ENCODE peak calls at places on chromosomes 3 and 15, in five cellular contexts. F is IMR-90; R is Panc1; T is breast epithelium; C is effector memory CD4-positive, alpha-beta T cell. V is an unnamed sample.
A peak's percentile ranks its signal among the peaks of the same experiment; 100 is the strongest.

GRCh38 chr3:127288921-127289645 is 1.2 kb upstream of the PRR20G start:
- DNase-seq in F (no peak), R (no peak), T (no peak), C (no peak), V (no peak)

GRCh38 chr3:114418724-114419543 is 125.1 kb downstream of the TIGIT start:
- DNase-seq in F (peak; percentile 95), R (peak; percentile 45), T (no peak), C (peak; percentile 4), V (peak; percentile 76)

GRCh38 chr15:42106278-42106677 is 11.9 kb upstream of the PLA2G4D start:
- DNase-seq in F (no peak), R (no peak), T (no peak), C (no peak), V (no peak)

GRCh38 chr15:32100286-32100685 is 70.0 kb downstream of the CHRNA7 start:
- DNase-seq in F (no peak), R (no peak), T (no peak), C (no peak), V (no peak)

GRCh38 chr15:101675796-101676582 is 23.8 kb upstream of the TM2D3 start:
- DNase-seq in F (peak; percentile 89), R (no peak), T (no peak), C (no peak), V (peak; percentile 61)

GRCh38 chr3:109548192-109548938 is 211.0 kb upstream of the DPPA4 start:
- DNase-seq in F (peak; percentile 33), R (no peak), T (no peak), C (no peak), V (peak; percentile 35)

GRCh38 chr3:69568458-69568857 is 170.8 kb upstream of the MITF start:
- DNase-seq in F (peak; percentile 28), R (no peak), T (no peak), C (no peak), V (no peak)

GRCh38 chr3:195153653-195154052 is 117.3 kb downstream of the XXYLT1 start:
- DNase-seq in F (peak; percentile 38), R (no peak), T (no peak), C (no peak), V (no peak)

GRCh38 chr3:99842826-99843589 is 25.3 kb downstream of the CMSS1 start:
- DNase-seq in F (peak; percentile 73), R (no peak), T (no peak), C (no peak), V (peak; percentile 40)

GRCh38 chr3:54822206-54822605 is 105.7 kb downstream of the LRTM1 start:
- DNase-seq in F (peak; percentile 59), R (no peak), T (no peak), C (no peak), V (peak; percentile 69)

GRCh38 chr3:46917257-46917656 is 39.7 kb downstream of the PTH1R start:
- DNase-seq in F (no peak), R (no peak), T (no peak), C (no peak), V (no peak)

GRCh38 chr3:125050486-125051172 is 5.2 kb downstream of the HEG1 start:
- DNase-seq in F (no peak), R (no peak), T (no peak), C (no peak), V (no peak)

GRCh38 chr15:71334874-71335273 is 219.6 kb downstream of the THSD4 start:
- DNase-seq in F (peak; percentile 63), R (no peak), T (no peak), C (no peak), V (no peak)

GRCh38 chr3:24704496-24704895 is 209.8 kb upstream of the THRB start:
- DNase-seq in F (no peak), R (no peak), T (no peak), C (no peak), V (peak; percentile 84)

GRCh38 chr15:65579762-65580161 is 31.2 kb downstream of the INTS14 start:
- DNase-seq in F (no peak), R (no peak), T (no peak), C (no peak), V (no peak)

GRCh38 chr3:117404756-117405155 is 695.2 kb downstream of the TUSC7 start:
- DNase-seq in F (no peak), R (no peak), T (no peak), C (no peak), V (no peak)

GRCh38 chr3:184552296-184552695 is 9.3 kb upstream of the EPHB3 start:
- DNase-seq in F (no peak), R (no peak), T (no peak), C (no peak), V (no peak)

GRCh38 chr15:48040166-48040817 is 80.5 kb upstream of the SLC24A5 start:
- DNase-seq in F (peak; percentile 9), R (no peak), T (no peak), C (no peak), V (peak; percentile 52)

GRCh38 chr15:58573270-58573669 is 141.5 kb downstream of the LIPC start:
- DNase-seq in F (no peak), R (no peak), T (no peak), C (no peak), V (no peak)

GRCh38 chr3:129650256-129650872 is 43.9 kb upstream of the PLXND1 start:
- DNase-seq in F (peak; percentile 84), R (peak; percentile 52), T (peak; percentile 63), C (peak; percentile 25), V (peak; percentile 70)

GRCh38 chr15:45921978-45922377 is 287.1 kb downstream of the SQOR start:
- DNase-seq in F (no peak), R (no peak), T (no peak), C (no peak), V (no peak)

GRCh38 chr3:125916376-125916978 is 52.5 kb upstream of the ROPN1B start:
- DNase-seq in F (peak; percentile 91), R (peak; percentile 73), T (peak; percentile 100), C (peak; percentile 95), V (peak; percentile 95)

GRCh38 chr15:57422113-57422754 is 45.9 kb downstream of the CGNL1 start:
- DNase-seq in F (no peak), R (no peak), T (no peak), C (no peak), V (no peak)

GRCh38 chr3:141239551-141240281 is 8.1 kb downstream of the PXYLP1 start:
- DNase-seq in F (no peak), R (no peak), T (no peak), C (no peak), V (no peak)

GRCh38 chr15:52486003-52486996 is 42.4 kb downstream of the MYO5A start:
- DNase-seq in F (no peak), R (no peak), T (no peak), C (no peak), V (no peak)

GRCh38 chr3:154334973-154335420 is 10.7 kb upstream of the DHX36 start:
- DNase-seq in F (peak; percentile 53), R (no peak), T (no peak), C (no peak), V (peak; percentile 28)

GRCh38 chr3:160478338-160478737 is 28.8 kb upstream of the TRIM59 start:
- DNase-seq in F (peak; percentile 70), R (no peak), T (no peak), C (no peak), V (no peak)

GRCh38 chr3:131350506-131350905 is 31.1 kb upstream of the NUDT16 start:
- DNase-seq in F (peak; percentile 22), R (no peak), T (no peak), C (no peak), V (peak; percentile 53)

GRCh38 chr15:42130246-42130986 is 26.0 kb downstream of the PLA2G4F start:
- DNase-seq in F (no peak), R (no peak), T (no peak), C (no peak), V (no peak)

DNA sequence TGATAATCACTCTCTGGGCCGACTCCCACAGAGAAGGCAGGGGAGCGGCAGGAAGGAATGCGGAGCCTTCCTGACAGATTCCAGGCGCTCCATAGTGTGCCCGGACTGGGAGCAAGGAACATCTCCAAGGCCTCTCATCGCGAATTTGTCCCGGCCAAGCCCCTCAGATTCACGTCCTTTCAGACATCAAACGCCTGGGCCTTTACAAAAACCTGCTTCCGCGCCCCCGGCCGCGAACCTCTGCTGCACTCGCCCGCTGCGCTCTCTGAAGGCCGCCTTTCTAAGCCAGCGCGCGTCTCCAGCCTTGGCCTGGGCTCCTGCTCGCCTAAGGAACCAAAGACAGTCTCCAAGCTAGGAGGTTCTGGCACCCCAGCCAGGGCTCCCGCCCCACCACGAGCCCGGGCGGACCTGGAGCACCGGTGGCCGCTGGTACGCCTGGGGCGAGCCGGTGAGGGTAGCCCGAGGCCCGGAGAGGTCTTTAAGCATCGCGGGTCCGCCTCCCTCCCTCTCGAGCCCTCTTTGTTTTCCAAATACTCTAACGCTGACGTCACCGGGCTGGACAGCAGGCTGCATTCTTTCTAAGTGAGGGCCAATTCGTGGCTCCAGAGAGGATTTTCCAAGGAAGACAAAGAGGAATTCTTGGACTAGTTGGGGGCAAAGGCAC is 837 bp downstream of the AMOTL2 start:
- DNase-seq in F (peak; percentile 89), R (no peak), T (peak; percentile 86), C (no peak), V (peak; percentile 80)
- H3K4me1 ChIP-seq in F (peaks cover 36% of the 10 kb centered on the region), R (peaks cover 69% of the 10 kb centered on the region), T (peaks cover 16% of the 10 kb centered on the region), C (peaks cover 8% of the 10 kb centered on the region), V (peaks cover 67% of the 10 kb centered on the region)

GRCh38 chr3:185934726-185935464 is 2.9 kb downstream of the TRA2B start:
- DNase-seq in F (peak; percentile 55), R (no peak), T (no peak), C (no peak), V (peak; percentile 29)
- H3K27ac ChIP-seq in F (no peak overlapping the region), R (peak overlapping the region; percentile 34), T (peak overlapping the region; percentile 20), C (peak overlapping the region; percentile 97), V (peak overlapping the region; percentile 99)

GRCh38 chr3:187946981-187947380 is 201.7 kb upstream of the BCL6 start:
- DNase-seq in F (no peak), R (no peak), T (no peak), C (no peak), V (no peak)

GRCh38 chr3:187951452-187952190 is 202.3 kb upstream of the LPP start:
- DNase-seq in F (peak; percentile 11), R (no peak), T (no peak), C (no peak), V (no peak)

GRCh38 chr3:187947927-187948682 is 202.8 kb upstream of the BCL6 start:
- DNase-seq in F (no peak), R (no peak), T (no peak), C (no peak), V (no peak)

GRCh38 chr3:187950671-187951070 is 203.3 kb upstream of the LPP start:
- DNase-seq in F (no peak), R (no peak), T (no peak), C (no peak), V (no peak)

DNA sequence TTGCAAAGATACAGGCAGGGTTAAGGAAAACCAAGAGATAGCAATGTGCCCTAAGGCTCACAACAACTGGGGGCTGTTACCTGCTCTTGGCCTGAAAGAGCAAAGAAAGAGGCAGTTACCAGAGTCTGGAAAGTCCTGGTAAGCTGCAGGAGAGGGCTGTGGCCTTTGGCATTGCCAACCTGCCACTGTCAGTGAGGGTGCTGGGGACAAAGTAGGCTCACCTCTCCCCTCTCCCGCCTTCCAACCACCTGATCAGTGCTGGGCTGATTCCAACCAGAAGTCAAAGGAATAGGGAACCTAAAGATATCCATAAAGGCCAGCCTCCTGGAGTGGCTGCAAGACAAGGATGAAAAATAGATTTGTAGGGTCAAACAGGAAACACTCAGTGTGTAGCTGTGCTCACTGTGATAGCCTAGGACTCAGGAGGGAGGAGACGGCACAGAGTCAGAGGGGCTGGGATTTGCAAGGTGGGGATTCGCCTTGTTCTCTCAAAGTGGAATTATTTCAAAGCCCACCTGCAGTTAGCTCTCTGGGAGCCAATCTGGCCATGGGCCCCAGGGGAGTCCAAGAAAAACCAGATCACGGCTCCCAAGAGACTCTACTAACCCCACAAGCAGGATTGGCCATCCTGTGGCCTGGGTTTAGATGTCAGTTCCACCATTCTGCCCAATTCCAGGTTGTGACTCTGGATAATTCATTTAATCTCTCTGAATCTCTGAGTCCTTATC is 204.0 kb upstream of the BCL6 start:
- DNase-seq in F (no peak), R (no peak), T (no peak), C (no peak), V (no peak)
- H3K4me1 ChIP-seq in F (peaks cover 11% of the 10 kb centered on the region), R (no peaks in the 10 kb centered on the region), T (no peaks in the 10 kb centered on the region), C (peaks cover 7% of the 10 kb centered on the region), V (no peaks in the 10 kb centered on the region)

GRCh38 chr15:40006003-40006402 is 33.0 kb downstream of the SRP14 start:
- DNase-seq in F (peak; percentile 79), R (no peak), T (no peak), C (no peak), V (no peak)
- H3K27ac ChIP-seq in F (no peak overlapping the region), R (no peak overlapping the region), T (no peak overlapping the region), C (no peak overlapping the region), V (no peak overlapping the region)

V was measured in mammary epithelial cell.